ENCODE peak calls at places on chromosomes 12 and 14, in four cellular contexts. One of them, this sample, is unnamed.

GRCh38 chr14:68401320-68401719 is 391.5 kb downstream of the ZFP36L1 start:
- DNase-seq in CD8-positive, alpha-beta memory T cell: no peak
- DNase-seq in NCI-H1105: no peak
- DNase-seq in fibroblast of lung: no peak
- DNase-seq in this sample: no peak

GRCh38 chr12:5010130-5010529 is 33.5 kb upstream of the KCNA5 start:
- DNase-seq in CD8-positive, alpha-beta memory T cell: no peak
- DNase-seq in NCI-H1105: no peak
- DNase-seq in fibroblast of lung: no peak
- DNase-seq in this sample: no peak

GRCh38 chr12:19200261-19200660 is 70.7 kb downstream of the PLEKHA5 start:
- DNase-seq in CD8-positive, alpha-beta memory T cell: no peak
- DNase-seq in NCI-H1105: no peak
- DNase-seq in fibroblast of lung: no peak
- DNase-seq in this sample: no peak

GRCh38 chr14:55297611-55298323 is 26.5 kb downstream of the FBXO34 start:
- DNase-seq in CD8-positive, alpha-beta memory T cell: no peak
- DNase-seq in NCI-H1105: no peak
- DNase-seq in fibroblast of lung: no peak
- DNase-seq in this sample: no peak

GRCh38 chr12:52913424-52913821 is 8.5 kb upstream of the KRT8 start:
- DNase-seq in CD8-positive, alpha-beta memory T cell: no peak
- DNase-seq in NCI-H1105: no peak
- DNase-seq in fibroblast of lung: no peak
- DNase-seq in this sample: peak; percentile 84

GRCh38 chr12:66776974-66777373 is 98.1 kb upstream of the GRIP1 start:
- DNase-seq in CD8-positive, alpha-beta memory T cell: peak; percentile 50
- DNase-seq in NCI-H1105: no peak
- DNase-seq in fibroblast of lung: no peak
- DNase-seq in this sample: no peak

GRCh38 chr14:51653096-51653814 is 1.5 kb downstream of the FRMD6 start:
- DNase-seq in CD8-positive, alpha-beta memory T cell: peak; percentile 14
- DNase-seq in NCI-H1105: peak; percentile 12
- DNase-seq in fibroblast of lung: peak; percentile 89
- DNase-seq in this sample: no peak

GRCh38 chr12:26948309-26948708 is 10.0 kb downstream of the FGFR1OP2 start:
- DNase-seq in CD8-positive, alpha-beta memory T cell: no peak
- DNase-seq in NCI-H1105: no peak
- DNase-seq in fibroblast of lung: no peak
- DNase-seq in this sample: no peak